ENCODE peak calls at places on chromosomes 12 and 14, in eight cellular contexts. D, K, L, Y, P, X, V and B are unnamed samples.

GRCh38 chr14:54483073-54483745 is 5.6 kb downstream of the GMFB start:
- DNase-seq in P (no peak), Y (no peak), D (no peak), L (no peak), K (no peak), X (no peak), V (no peak), B (no peak)

GRCh38 chr12:64318605-64319004 is 72.0 kb downstream of the C12orf56 start:
- DNase-seq in L (no peak), V (no peak), P (no peak), Y (peak), X (no peak), D (peak), K (no peak), B (peak)

GRCh38 chr12:76083761-76084276 is 666 bp downstream of the NAP1L1 start:
- DNase-seq in L (peak), D (peak), K (peak), P (peak), X (peak), Y (peak), V (no peak), B (peak)

GRCh38 chr12:106581543-106582263 is 1.1 kb upstream of the RFX4 start:
- DNase-seq in L (peak), Y (no peak), P (no peak), D (no peak), V (no peak), K (peak), X (no peak), B (no peak)

GRCh38 chr12:104680070-104680469 is 223.3 kb downstream of the CHST11 start:
- DNase-seq in L (no peak), K (no peak), Y (peak), V (no peak), P (no peak), X (no peak), D (peak), B (no peak)

GRCh38 chr14:105473033-105473676 is 1.5 kb upstream of the CRIP2 start:
- DNase-seq in L (no peak), X (no peak), P (peak), V (no peak), Y (no peak), D (no peak), K (no peak), B (no peak)

GRCh38 chr14:105026033-105026785 is 5.3 kb upstream of the CDCA4 start:
- DNase-seq in L (no peak), X (no peak), V (no peak), D (peak), K (no peak), Y (peak), P (no peak), B (no peak)

GRCh38 chr12:117441751-117442150 is 80.3 kb upstream of the NOS1 start:
- DNase-seq in P (no peak), D (no peak), V (no peak), L (peak), X (no peak), Y (no peak), K (no peak), B (peak)

GRCh38 chr14:33959692-33960151 is 8.8 kb upstream of the EGLN3 start:
- DNase-seq in Y (no peak), L (no peak), D (no peak), P (no peak), K (peak), X (no peak), V (no peak), B (no peak)

DNA sequence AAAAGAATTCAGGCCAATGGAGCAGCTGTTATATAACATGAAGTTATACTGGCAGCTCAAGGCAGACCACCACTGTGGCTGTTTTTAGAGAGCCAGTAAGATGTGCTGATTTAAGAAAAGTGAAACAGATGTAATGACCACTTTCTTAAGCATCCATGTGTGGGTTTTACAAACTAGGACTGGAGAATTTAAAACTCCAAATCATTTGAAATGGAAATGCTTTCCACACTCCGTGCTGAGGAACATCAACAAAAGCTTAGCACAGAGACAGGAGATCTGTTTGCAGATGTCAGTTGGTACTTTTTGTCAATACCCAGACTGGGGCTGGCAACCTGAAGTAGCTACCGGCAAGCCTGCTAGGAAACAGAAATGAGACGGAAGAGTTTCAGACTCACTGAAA is 164.8 kb downstream of the TTC7B start:
- DNase-seq in D (no peak), Y (no peak), X (no peak), P (no peak), V (no peak), K (no peak), L (no peak), B (no peak)
- TF ChIP-seq POLR2A in D (no peak), Y (no peak), X (no peak), P (no peak), V (no peak), K (no peak), L (no peak), B (no peak)

DNA sequence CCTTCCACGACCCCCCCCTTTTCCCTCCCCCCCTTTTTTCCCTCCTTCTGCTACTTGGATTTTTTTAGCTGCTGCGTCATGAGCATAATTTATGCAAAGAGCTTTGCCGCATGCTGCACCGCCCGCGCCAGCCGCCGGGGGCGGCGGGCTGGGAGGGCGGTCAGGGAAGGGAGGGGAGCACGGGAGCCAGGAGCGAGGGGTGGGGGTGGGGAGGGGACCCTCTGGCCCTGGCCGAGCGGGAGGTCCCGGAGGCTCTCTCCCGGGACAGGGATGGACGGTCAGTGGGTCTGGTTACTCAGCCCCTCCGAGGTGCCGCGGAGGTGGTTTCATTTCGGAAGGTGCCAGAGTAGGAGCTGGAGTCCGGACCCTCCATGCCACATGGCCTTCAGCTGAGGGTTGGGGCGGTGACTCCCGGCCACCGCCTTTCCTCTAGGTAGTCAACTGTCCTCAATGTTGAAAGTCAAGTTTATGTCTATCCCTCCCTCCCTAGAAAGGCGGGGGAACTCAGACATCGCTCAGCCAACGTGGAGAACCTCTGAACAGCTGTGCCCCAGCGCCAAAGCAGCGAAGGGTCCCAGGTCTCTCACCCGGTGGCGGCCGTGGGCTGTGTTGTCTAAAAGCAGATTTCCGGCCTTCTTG is at the start of gene POU6F1:
- DNase-seq in P (peak), K (peak), L (peak), V (no peak), D (peak), Y (peak), X (peak), B (peak)
- TF ChIP-seq POLR2A in P (no peak), K (no peak), L (no peak), V (peak), D (peak), Y (peak), X (no peak), B (peak)

DNA sequence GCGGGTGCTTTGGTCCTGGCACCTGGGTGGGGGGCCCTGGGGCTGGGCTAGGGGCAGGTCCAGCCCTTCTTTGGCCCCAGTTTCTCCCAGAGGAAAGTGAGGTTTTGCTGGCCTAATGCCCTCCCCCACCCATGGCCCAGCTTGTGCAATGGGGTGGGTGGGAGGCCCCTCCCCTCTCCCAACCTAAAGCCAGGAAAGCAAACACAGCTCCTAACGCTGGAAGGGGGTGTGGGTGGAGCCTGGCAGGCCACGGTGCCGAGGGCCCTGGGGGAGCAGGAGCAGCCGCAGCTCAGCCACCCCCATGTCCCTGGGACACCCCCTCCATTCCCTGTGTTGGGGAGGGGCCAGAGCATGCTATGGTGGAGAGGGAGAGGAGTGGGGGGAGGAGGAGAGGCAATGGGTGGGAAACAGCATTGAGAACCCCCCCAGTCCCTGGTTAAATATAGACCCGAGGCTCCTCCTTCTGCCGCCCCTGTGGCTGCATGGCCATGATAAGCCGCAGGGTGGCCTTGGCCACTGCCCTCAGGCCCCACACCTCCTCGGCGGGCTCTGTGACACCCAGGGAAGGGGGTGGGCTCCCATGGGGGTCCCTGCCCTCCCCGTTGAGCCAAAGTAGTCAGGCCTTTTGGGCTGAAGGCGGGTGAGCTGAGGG is 4.7 kb downstream of the EXOC3L4 start:
- DNase-seq in Y (peak), K (no peak), D (no peak), P (no peak), L (no peak), V (no peak), X (peak), B (no peak)
- TF ChIP-seq POLR2A in Y (no peak), K (no peak), D (no peak), P (no peak), L (no peak), V (no peak), X (no peak), B (no peak)

DNA sequence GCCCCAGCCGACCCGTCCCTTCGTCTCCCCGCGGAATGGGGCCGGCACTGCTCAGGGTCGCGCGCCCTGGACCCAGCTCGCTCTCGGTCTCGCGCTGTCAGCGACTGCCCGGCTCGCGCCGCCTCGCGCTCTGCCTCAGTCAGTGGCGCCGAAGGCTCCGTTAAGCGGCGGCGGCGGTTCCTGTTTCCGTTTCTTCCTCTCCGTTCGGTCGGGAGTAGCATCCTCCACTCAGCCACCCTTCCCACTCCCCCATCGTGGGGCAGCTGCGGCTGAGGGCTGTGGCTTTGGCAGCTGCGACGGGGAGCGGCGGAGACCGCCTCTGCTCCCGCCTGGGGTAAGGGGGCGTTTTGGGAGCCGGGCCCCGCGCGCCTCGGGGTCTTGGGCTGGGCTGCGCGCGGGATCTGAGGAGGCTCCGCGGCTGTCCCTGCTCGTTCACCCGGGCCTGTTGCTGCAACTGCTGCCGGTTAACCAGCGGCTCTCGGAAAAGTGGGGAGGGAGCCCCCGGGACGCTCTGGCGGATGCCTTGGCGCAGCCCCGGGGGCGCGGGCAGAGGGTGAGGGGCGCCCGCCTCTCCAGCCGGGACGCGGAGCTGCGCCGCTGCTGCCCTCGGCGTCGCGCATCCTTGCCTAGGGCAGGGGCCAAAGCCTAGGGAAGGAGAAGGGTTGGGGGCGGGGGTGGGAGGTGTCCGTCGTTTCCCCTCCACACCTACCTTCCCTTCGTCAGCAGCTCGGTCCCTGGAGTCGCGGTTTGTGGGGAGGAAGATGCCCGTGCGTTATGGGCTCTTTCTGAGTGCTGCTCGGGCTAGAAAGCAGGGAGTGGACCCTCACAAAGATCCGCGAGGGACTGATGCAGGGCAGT is 580 bp downstream of the FUT8 start:
- DNase-seq in K (peak), X (peak), P (no peak), Y (peak), L (peak), V (no peak), D (peak), B (no peak)
- TF ChIP-seq POLR2A in K (no peak), X (no peak), P (peak), Y (no peak), L (no peak), V (no peak), D (no peak), B (no peak)

DNA sequence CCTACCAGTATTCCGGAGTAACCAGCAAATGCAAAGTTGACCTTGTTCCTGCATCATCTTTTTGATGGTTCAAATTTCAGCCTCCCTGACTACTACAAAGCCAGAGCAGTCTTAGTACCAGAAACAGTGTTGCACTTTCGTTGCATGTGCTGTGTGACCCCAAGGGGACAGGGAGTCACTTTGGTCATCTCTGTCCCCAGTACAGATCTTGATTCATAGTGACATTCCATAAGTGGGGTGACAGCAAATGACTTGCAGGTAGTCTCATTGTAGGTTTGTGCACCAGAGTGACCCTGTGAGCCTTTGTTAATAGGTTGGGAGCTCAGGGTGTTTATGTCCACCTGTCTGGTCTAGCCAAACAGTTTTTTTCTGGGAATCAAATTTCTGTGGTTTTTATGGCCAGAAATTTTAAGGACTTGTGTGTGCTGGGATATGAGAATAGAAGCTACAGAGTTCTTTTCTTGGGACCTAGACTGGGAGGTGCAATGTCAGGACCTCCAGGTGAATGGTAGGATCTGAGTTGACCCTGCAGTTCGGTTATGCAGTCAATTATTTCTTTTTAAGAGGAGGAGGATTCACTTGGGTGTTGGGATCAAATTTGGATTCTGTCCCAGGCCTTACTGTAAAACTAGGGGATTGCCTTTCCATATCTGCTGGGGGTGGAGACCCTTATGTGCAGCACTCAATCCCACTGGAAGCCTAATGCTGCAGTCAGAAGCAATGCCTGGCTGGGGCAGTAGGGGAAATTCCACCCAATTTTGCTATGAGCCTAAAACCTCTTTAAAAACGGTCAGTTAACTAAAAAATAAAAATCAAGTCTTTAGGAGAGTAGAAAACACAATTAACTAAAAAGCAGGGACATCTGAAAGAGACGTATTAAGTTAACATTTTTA is 10.1 kb downstream of the EIF5 start:
- DNase-seq in X (no peak), L (no peak), V (no peak), K (no peak), D (no peak), P (no peak), Y (no peak), B (no peak)
- TF ChIP-seq POLR2A in X (no peak), L (no peak), V (no peak), K (no peak), D (no peak), P (no peak), Y (no peak), B (no peak)

DNA sequence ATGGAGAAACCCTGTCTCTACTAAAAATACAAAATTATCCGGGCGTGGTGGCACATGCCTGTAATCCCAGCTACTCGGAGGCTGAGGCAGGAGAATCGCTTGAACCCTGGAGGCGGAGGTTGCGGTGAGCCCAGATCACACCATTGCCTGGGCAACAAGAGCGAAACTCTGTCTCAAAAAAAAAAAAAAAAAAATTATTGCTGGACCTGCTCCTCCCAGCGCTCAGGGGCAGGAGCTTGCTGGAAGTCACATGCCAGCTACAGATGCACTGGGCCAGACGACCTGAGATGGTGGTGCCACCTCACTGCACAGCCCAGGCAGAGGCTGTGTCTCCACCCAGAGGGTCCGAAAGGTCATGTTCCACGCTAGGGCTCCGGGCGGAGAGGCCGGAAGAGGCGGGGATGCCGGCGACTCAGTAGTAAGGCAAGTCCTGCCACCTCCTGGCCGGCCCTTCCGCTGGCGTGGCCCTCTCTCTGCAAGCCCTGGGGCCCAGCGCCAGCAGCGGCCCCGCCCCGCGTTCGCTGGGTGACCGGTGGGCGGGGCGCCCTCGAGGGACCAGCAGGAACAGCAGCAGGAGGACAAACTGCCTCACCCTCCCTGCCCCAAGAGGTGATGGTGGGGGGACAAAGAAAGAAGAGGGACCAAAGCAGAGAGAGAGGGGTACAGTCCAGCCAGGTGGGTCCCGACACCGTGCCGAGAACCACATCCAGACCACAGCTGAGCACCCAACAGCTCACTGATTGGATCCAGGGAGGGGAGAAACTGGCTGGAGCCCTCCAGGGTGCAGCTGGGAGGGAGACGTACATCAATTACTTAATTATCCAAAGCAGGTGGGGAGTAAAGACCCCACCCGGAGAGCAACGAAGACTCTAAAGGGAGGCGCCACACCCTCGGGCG is 3.6 kb upstream of the RHOF start:
- DNase-seq in V (no peak), K (peak), X (peak), Y (no peak), P (peak), D (peak), L (peak), B (peak)
- TF ChIP-seq POLR2A in V (no peak), K (peak), X (no peak), Y (no peak), P (peak), D (no peak), L (peak), B (peak)

GRCh38 chr14:60245316-60246177 is 3.5 kb upstream of the PPM1A start:
- DNase-seq in Y (no peak), L (no peak), V (no peak), P (no peak), X (no peak), K (no peak), D (no peak), B (no peak)

GRCh38 chr14:60249321-60250251 is 565 bp downstream of the PPM1A start:
- DNase-seq in K (no peak), X (peak), L (peak), Y (peak), P (peak), D (peak), V (no peak), B (peak)

GRCh38 chr14:60250318-60251035 is 1.5 kb downstream of the PPM1A start:
- DNase-seq in V (no peak), P (no peak), L (no peak), X (no peak), D (peak), Y (peak), K (no peak), B (peak)

GRCh38 chr14:60248697-60249314 is at the start of gene PPM1A:
- DNase-seq in D (peak), P (peak), V (no peak), K (peak), L (peak), Y (peak), X (peak), B (peak)

GRCh38 chr14:60247994-60248696 is 876 bp upstream of the PPM1A start:
- DNase-seq in V (no peak), D (peak), K (peak), L (peak), Y (peak), P (peak), X (peak), B (peak)
- TF ChIP-seq POLR2A in V (peak), D (no peak), K (peak), L (no peak), Y (peak), P (no peak), X (no peak), B (no peak)

GRCh38 chr12:120230326-120230973 is 29.5 kb upstream of the RPLP0 start:
- DNase-seq in X (peak), L (peak), K (no peak), D (peak), P (peak), Y (no peak), V (no peak), B (peak)
- TF ChIP-seq POLR2A in X (no peak), L (no peak), K (no peak), D (peak), P (no peak), Y (no peak), V (no peak), B (no peak)